ENCODE peak calls at places on chromosomes 6 and 20, in five cellular contexts. One of them, this sample, is unnamed.

GRCh38 chr6:40042232-40042631 is 108.0 kb upstream of the MOCS1 start:
- DNase-seq in colonic mucosa: no peak
- DNase-seq in hepatic stellate cell: no peak
- DNase-seq in NCI-H1105 treated with DMSO at 0.1 percent for 48 hours: no peak
- DNase-seq in NCI-H2171 treated with DMSO at 0.1 percent for 48 hours: no peak
- DNase-seq in this sample: no peak

GRCh38 chr6:43600595-43600994 is 24.6 kb downstream of the POLH start:
- DNase-seq in colonic mucosa: no peak
- DNase-seq in NCI-H1105 treated with DMSO at 0.1 percent for 48 hours: no peak
- DNase-seq in NCI-H2171 treated with DMSO at 0.1 percent for 48 hours: no peak
- DNase-seq in hepatic stellate cell: no peak
- DNase-seq in this sample: no peak

GRCh38 chr6:100283288-100283687 is 181.4 kb downstream of the SIM1 start:
- DNase-seq in hepatic stellate cell: peak; percentile 47
- DNase-seq in NCI-H2171 treated with DMSO at 0.1 percent for 48 hours: no peak
- DNase-seq in colonic mucosa: no peak
- DNase-seq in NCI-H1105 treated with DMSO at 0.1 percent for 48 hours: no peak
- DNase-seq in this sample: no peak

GRCh38 chr6:156639023-156639728 is 138.0 kb upstream of the ARID1B start:
- DNase-seq in colonic mucosa: no peak
- DNase-seq in NCI-H2171 treated with DMSO at 0.1 percent for 48 hours: no peak
- DNase-seq in NCI-H1105 treated with DMSO at 0.1 percent for 48 hours: no peak
- DNase-seq in hepatic stellate cell: no peak
- DNase-seq in this sample: no peak

GRCh38 chr20:37943501-37944455 is 40.9 kb downstream of the VSTM2L start:
- DNase-seq in colonic mucosa: peak; percentile 14
- DNase-seq in NCI-H1105 treated with DMSO at 0.1 percent for 48 hours: no peak
- DNase-seq in NCI-H2171 treated with DMSO at 0.1 percent for 48 hours: no peak
- DNase-seq in hepatic stellate cell: no peak
- DNase-seq in this sample: no peak

GRCh38 chr20:21557246-21557982 is 43.5 kb upstream of the NKX2-2 start:
- DNase-seq in colonic mucosa: no peak
- DNase-seq in hepatic stellate cell: no peak
- DNase-seq in NCI-H1105 treated with DMSO at 0.1 percent for 48 hours: no peak
- DNase-seq in NCI-H2171 treated with DMSO at 0.1 percent for 48 hours: no peak
- DNase-seq in this sample: no peak

GRCh38 chr6:36436466-36436865 is 6.2 kb downstream of the PXT1 start:
- DNase-seq in hepatic stellate cell: peak; percentile 42
- DNase-seq in NCI-H2171 treated with DMSO at 0.1 percent for 48 hours: no peak
- DNase-seq in NCI-H1105 treated with DMSO at 0.1 percent for 48 hours: no peak
- DNase-seq in colonic mucosa: no peak
- DNase-seq in this sample: no peak

GRCh38 chr6:28357036-28357435 is 7.3 kb downstream of the ZKSCAN3 start:
- DNase-seq in NCI-H1105 treated with DMSO at 0.1 percent for 48 hours: no peak
- DNase-seq in NCI-H2171 treated with DMSO at 0.1 percent for 48 hours: no peak
- DNase-seq in hepatic stellate cell: no peak
- DNase-seq in colonic mucosa: no peak
- DNase-seq in this sample: no peak

GRCh38 chr6:1894954-1895353 is 285.2 kb downstream of the FOXC1 start:
- DNase-seq in colonic mucosa: peak; percentile 81
- DNase-seq in NCI-H2171 treated with DMSO at 0.1 percent for 48 hours: no peak
- DNase-seq in NCI-H1105 treated with DMSO at 0.1 percent for 48 hours: no peak
- DNase-seq in hepatic stellate cell: no peak
- DNase-seq in this sample: no peak

GRCh38 chr6:147159536-147160374 is 44.5 kb upstream of the STXBP5 start:
- DNase-seq in NCI-H2171 treated with DMSO at 0.1 percent for 48 hours: no peak
- DNase-seq in colonic mucosa: no peak
- DNase-seq in hepatic stellate cell: no peak
- DNase-seq in NCI-H1105 treated with DMSO at 0.1 percent for 48 hours: no peak
- DNase-seq in this sample: no peak

GRCh38 chr6:56671651-56672461 is 29.2 kb upstream of the DST start:
- DNase-seq in colonic mucosa: peak; percentile 56
- DNase-seq in NCI-H1105 treated with DMSO at 0.1 percent for 48 hours: no peak
- DNase-seq in NCI-H2171 treated with DMSO at 0.1 percent for 48 hours: peak; percentile 15
- DNase-seq in hepatic stellate cell: no peak
- DNase-seq in this sample: no peak

GRCh38 chr6:139932671-139933070 is 558.2 kb upstream of the CITED2 start:
- DNase-seq in hepatic stellate cell: no peak
- DNase-seq in colonic mucosa: no peak
- DNase-seq in NCI-H2171 treated with DMSO at 0.1 percent for 48 hours: no peak
- DNase-seq in NCI-H1105 treated with DMSO at 0.1 percent for 48 hours: no peak
- DNase-seq in this sample: no peak

GRCh38 chr6:26363882-26364825 is 844 bp upstream of the BTN3A2 start:
- DNase-seq in NCI-H1105 treated with DMSO at 0.1 percent for 48 hours: no peak
- DNase-seq in NCI-H2171 treated with DMSO at 0.1 percent for 48 hours: no peak
- DNase-seq in colonic mucosa: no peak
- DNase-seq in hepatic stellate cell: peak; percentile 6
- DNase-seq in this sample: no peak

GRCh38 chr20:31608256-31608980 is 3.3 kb downstream of the ID1 start:
- DNase-seq in hepatic stellate cell: peak; percentile 67
- DNase-seq in NCI-H1105 treated with DMSO at 0.1 percent for 48 hours: peak; percentile 98
- DNase-seq in NCI-H2171 treated with DMSO at 0.1 percent for 48 hours: peak; percentile 99
- DNase-seq in colonic mucosa: peak; percentile 93
- DNase-seq in this sample: peak; percentile 100

This sample was measured in HepG2.